ENCODE peak calls at places on chromosomes 1 and 21, in six cellular contexts. J, E, G, H, N and I are unnamed samples.

GRCh38 chr21:21101911-21102310 is 103.7 kb downstream of the NCAM2 start:
- DNase-seq in J (no peak), E (no peak), G (no peak), H (peak; percentile 10), N (no peak), I (no peak)

GRCh38 chr1:229286099-229286766 is 15.3 kb downstream of the RAB4A start:
- DNase-seq in J (no peak), E (no peak), G (no peak), H (no peak), N (no peak), I (no peak)

GRCh38 chr1:244353572-244354091 is 98.1 kb downstream of the ADSS2 start:
- DNase-seq in J (peak; percentile 76), E (peak; percentile 85), G (no peak), H (peak; percentile 73), N (peak; percentile 68), I (peak; percentile 80)

GRCh38 chr1:240111558-240111957 is 19.9 kb downstream of the FMN2 start:
- DNase-seq in J (no peak), E (no peak), G (no peak), H (no peak), N (peak; percentile 53), I (peak; percentile 53)

GRCh38 chr1:179300112-179300511 is 6.5 kb downstream of the SOAT1 start:
- DNase-seq in J (no peak), E (no peak), G (no peak), H (no peak), N (no peak), I (no peak)

GRCh38 chr1:12615166-12615915 is 2.7 kb downstream of the DHRS3 start:
- DNase-seq in J (no peak), E (peak; percentile 27), G (no peak), H (no peak), N (no peak), I (peak; percentile 53)

GRCh38 chr21:43997766-43998742 is 14.1 kb upstream of the TRAPPC10 start:
- DNase-seq in J (no peak), E (no peak), G (no peak), H (no peak), N (no peak), I (no peak)

GRCh38 chr21:33880626-33881025 is 35.0 kb downstream of the ATP5PO start:
- DNase-seq in J (no peak), E (no peak), G (no peak), H (no peak), N (no peak), I (no peak)

GRCh38 chr1:53132176-53132575 is 10.3 kb downstream of the SLC1A7 start:
- DNase-seq in J (no peak), E (no peak), G (no peak), H (no peak), N (no peak), I (no peak)

GRCh38 chr21:46068516-46069079 is 29.3 kb upstream of the COL6A2 start:
- DNase-seq in J (no peak), E (no peak), G (no peak), H (no peak), N (no peak), I (no peak)

DNA sequence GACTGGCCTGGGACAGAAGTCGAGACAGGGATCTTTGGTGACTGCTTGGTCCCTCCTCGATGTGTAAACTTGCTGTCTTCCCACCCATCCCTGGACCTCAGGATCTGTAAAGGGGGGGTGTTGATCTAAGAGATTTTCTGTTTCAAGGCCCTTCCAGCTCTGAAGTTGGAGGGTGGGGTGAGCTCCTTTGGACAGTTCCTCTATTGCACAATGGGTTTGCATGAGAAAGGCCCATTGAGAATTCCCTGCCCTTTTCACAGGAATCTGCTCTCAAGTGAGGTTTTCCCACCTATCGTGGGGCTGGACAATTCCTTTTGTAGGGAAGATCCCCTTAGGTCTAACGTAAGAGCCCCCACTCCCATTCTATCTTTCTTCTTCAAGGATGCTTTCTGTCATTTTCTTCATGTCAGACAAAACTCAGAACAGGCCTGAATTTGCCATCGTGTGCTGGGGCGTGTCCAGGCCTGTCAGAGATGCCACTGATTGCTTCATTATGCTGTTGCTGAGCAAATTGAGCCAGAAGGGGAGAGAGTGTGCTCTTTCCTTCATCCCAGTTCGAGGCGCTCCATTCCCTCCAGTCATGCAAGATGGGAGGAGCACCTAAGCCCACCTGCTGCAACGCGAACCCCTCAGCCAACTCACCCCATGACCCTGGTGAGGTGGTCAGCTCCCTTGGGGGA is 149.9 kb upstream of the IGSF21 start:
- DNase-seq in J (peak; percentile 59), E (no peak), G (no peak), H (no peak), N (no peak), I (no peak)
- H3K27ac ChIP-seq in J (no peak overlapping the region), E (no peak overlapping the region), G (no peak overlapping the region), H (no peak overlapping the region), N (no peak overlapping the region), I (no peak overlapping the region)

GRCh38 chr1:192118881-192119280 is 39.4 kb upstream of the RGS18 start:
- DNase-seq in J (no peak), E (no peak), G (no peak), H (no peak), N (no peak), I (no peak)
- H3K36me3 ChIP-seq in J (no peaks in the 10 kb centered on the region), E (no peaks in the 10 kb centered on the region), G (no peaks in the 10 kb centered on the region), H (no peaks in the 10 kb centered on the region), N (no peaks in the 10 kb centered on the region), I (no peaks in the 10 kb centered on the region)

GRCh38 chr1:151997284-151997570 is 3.6 kb upstream of the S100A10 start:
- DNase-seq in J (no peak), E (no peak), G (no peak), H (no peak), N (no peak), I (no peak)
- H3K4me1 ChIP-seq in J (no peaks in the 10 kb centered on the region), E (no peaks in the 10 kb centered on the region), G (peaks cover 18% of the 10 kb centered on the region), H (peaks cover 12% of the 10 kb centered on the region), N (peaks cover 21% of the 10 kb centered on the region), I (peaks cover 4% of the 10 kb centered on the region)

GRCh38 chr1:178127482-178127881 is 33.6 kb downstream of the RASAL2 start:
- DNase-seq in J (no peak), E (no peak), G (no peak), H (no peak), N (no peak), I (no peak)
- H3K27ac ChIP-seq in J (no peak overlapping the region), E (no peak overlapping the region), G (no peak overlapping the region), H (no peak overlapping the region), N (no peak overlapping the region), I (no peak overlapping the region)

DNA sequence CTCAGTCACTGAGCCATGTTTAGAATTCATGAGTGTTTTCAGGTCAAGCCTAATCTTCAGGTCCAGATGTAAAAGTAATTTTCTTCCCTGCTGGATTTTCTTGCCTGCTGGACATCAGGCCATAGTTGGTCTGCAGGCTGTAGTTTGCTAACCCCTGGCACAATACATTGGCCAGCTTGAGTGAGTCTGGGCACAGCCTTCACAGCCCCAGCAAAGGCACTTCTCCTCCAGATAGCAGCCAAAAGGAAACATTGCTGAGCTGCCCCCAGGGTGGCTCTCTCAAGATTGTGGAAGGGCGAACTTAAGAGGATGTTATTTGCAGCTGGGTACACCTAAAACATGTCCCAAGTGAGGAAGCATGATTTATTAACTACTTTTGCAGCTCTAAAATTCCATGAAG is 126.8 kb downstream of the PIK3R3 start:
- DNase-seq in J (no peak), E (no peak), G (no peak), H (no peak), N (no peak), I (no peak)
- H3K36me3 ChIP-seq in J (peaks cover 69% of the 10 kb centered on the region), E (peaks cover 26% of the 10 kb centered on the region), G (no peaks in the 10 kb centered on the region), H (peaks cover 48% of the 10 kb centered on the region), N (no peaks in the 10 kb centered on the region), I (peaks cover 10% of the 10 kb centered on the region)

GRCh38 chr1:111225091-111225490 is 2.4 kb upstream of the CHI3L2 start:
- DNase-seq in J (no peak), E (no peak), G (no peak), H (no peak), N (no peak), I (no peak)
- H3K4me1 ChIP-seq in J (no peaks in the 10 kb centered on the region), E (peaks cover 3% of the 10 kb centered on the region), G (peaks cover 95% of the 10 kb centered on the region), H (no peaks in the 10 kb centered on the region), N (no peaks in the 10 kb centered on the region), I (peaks cover 4% of the 10 kb centered on the region)

DNA sequence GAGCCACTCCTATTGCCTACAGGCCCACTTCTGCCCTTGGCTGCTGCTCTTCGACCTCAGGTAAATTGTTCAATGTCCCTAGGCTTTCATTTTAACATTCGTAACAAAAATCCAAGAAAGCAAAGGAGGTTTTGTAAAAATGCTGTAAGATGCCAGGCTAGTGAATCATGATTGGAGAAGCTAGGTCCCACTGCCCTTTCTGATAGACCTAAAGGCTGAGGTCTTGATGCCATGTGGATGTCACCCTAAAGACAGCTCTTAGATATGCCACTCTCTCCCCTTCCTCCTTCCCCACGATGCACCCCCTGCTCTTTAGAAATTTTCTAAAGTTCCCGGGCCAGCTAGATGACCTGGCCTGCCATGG is 9.9 kb upstream of the TMEM39B start:
- DNase-seq in J (no peak), E (no peak), G (no peak), H (no peak), N (no peak), I (no peak)
- H3K27ac ChIP-seq in J (peak overlapping the region; percentile 25), E (peak overlapping the region; percentile 32), G (no peak overlapping the region), H (peak overlapping the region; percentile 61), N (peak overlapping the region; percentile 58), I (no peak overlapping the region)

GRCh38 chr1:19124273-19124672 is 85.8 kb downstream of the UBR4 start:
- DNase-seq in J (no peak), E (no peak), G (no peak), H (no peak), N (no peak), I (no peak)

GRCh38 chr1:19130476-19130875 is 79.6 kb downstream of the UBR4 start:
- DNase-seq in J (no peak), E (peak; percentile 74), G (no peak), H (no peak), N (no peak), I (no peak)

GRCh38 chr1:19123837-19124236 is 86.2 kb downstream of the UBR4 start:
- DNase-seq in J (no peak), E (peak; percentile 21), G (peak; percentile 24), H (no peak), N (no peak), I (no peak)

GRCh38 chr1:19133360-19133759 is 76.7 kb downstream of the UBR4 start:
- DNase-seq in J (no peak), E (no peak), G (no peak), H (no peak), N (no peak), I (no peak)

GRCh38 chr1:19128965-19129514 is 81.0 kb downstream of the UBR4 start:
- DNase-seq in J (no peak), E (peak; percentile 48), G (no peak), H (no peak), N (no peak), I (no peak)
- H3K36me3 ChIP-seq in J (peaks cover 90% of the 10 kb centered on the region), E (peaks cover 31% of the 10 kb centered on the region), G (peaks cover 60% of the 10 kb centered on the region), H (peaks cover 95% of the 10 kb centered on the region), N (no peaks in the 10 kb centered on the region), I (peaks cover 27% of the 10 kb centered on the region)